ENCODE peak calls at places on chromosomes 3 and 15, in six cellular contexts. One of them, this sample, is unnamed.

GRCh38 chr3:123584284-123584987 is 417 bp downstream of the HACD2 start:
- DNase-seq in small intestine: no peak
- DNase-seq in brain microvascular endothelial cell: no peak
- DNase-seq in mucosa of descending colon: no peak
- DNase-seq in GM06990: no peak
- DNase-seq in right cardiac atrium: no peak
- DNase-seq in this sample: no peak

GRCh38 chr3:42451116-42451515 is 40.7 kb upstream of the LYZL4 start:
- DNase-seq in brain microvascular endothelial cell: no peak
- DNase-seq in GM06990: no peak
- DNase-seq in right cardiac atrium: no peak
- DNase-seq in small intestine: no peak
- DNase-seq in mucosa of descending colon: no peak
- DNase-seq in this sample: no peak

GRCh38 chr3:135621184-135621931 is 344.2 kb upstream of the PPP2R3A start:
- DNase-seq in small intestine: no peak
- DNase-seq in GM06990: no peak
- DNase-seq in mucosa of descending colon: no peak
- DNase-seq in right cardiac atrium: no peak
- DNase-seq in brain microvascular endothelial cell: no peak
- DNase-seq in this sample: no peak

GRCh38 chr3:31235062-31235704 is 297.5 kb upstream of the STT3B start:
- DNase-seq in right cardiac atrium: no peak
- DNase-seq in GM06990: no peak
- DNase-seq in small intestine: no peak
- DNase-seq in mucosa of descending colon: no peak
- DNase-seq in brain microvascular endothelial cell: no peak
- DNase-seq in this sample: no peak

GRCh38 chr3:124223853-124224252 is 231.9 kb upstream of the ROPN1 start:
- DNase-seq in right cardiac atrium: no peak
- DNase-seq in mucosa of descending colon: no peak
- DNase-seq in GM06990: no peak
- DNase-seq in brain microvascular endothelial cell: no peak
- DNase-seq in small intestine: no peak
- DNase-seq in this sample: no peak

GRCh38 chr15:63363292-63363691 is 18.4 kb downstream of the CA12 start:
- DNase-seq in right cardiac atrium: no peak
- DNase-seq in small intestine: no peak
- DNase-seq in mucosa of descending colon: no peak
- DNase-seq in GM06990: no peak
- DNase-seq in brain microvascular endothelial cell: no peak
- DNase-seq in this sample: no peak

GRCh38 chr15:34361278-34361677 is 5.7 kb downstream of the LPCAT4 start:
- DNase-seq in GM06990: no peak
- DNase-seq in small intestine: no peak
- DNase-seq in mucosa of descending colon: no peak
- DNase-seq in brain microvascular endothelial cell: no peak
- DNase-seq in right cardiac atrium: no peak
- DNase-seq in this sample: no peak

GRCh38 chr15:73244333-73244732 is 124.4 kb downstream of the HCN4 start:
- DNase-seq in small intestine: peak; percentile 39
- DNase-seq in right cardiac atrium: no peak
- DNase-seq in GM06990: no peak
- DNase-seq in brain microvascular endothelial cell: no peak
- DNase-seq in mucosa of descending colon: no peak
- DNase-seq in this sample: no peak

GRCh38 chr3:130901463-130902204 is 7.8 kb downstream of the ATP2C1 start:
- DNase-seq in mucosa of descending colon: no peak
- DNase-seq in GM06990: no peak
- DNase-seq in small intestine: no peak
- DNase-seq in right cardiac atrium: no peak
- DNase-seq in brain microvascular endothelial cell: no peak
- DNase-seq in this sample: no peak

GRCh38 chr3:155948476-155948875 is 78.0 kb downstream of the GMPS start:
- DNase-seq in GM06990: no peak
- DNase-seq in right cardiac atrium: no peak
- DNase-seq in mucosa of descending colon: no peak
- DNase-seq in brain microvascular endothelial cell: peak; percentile 51
- DNase-seq in small intestine: no peak
- DNase-seq in this sample: no peak

GRCh38 chr3:145623349-145623748 is 537.6 kb downstream of the PLOD2 start:
- DNase-seq in right cardiac atrium: no peak
- DNase-seq in GM06990: no peak
- DNase-seq in small intestine: no peak
- DNase-seq in brain microvascular endothelial cell: no peak
- DNase-seq in mucosa of descending colon: no peak
- DNase-seq in this sample: no peak

GRCh38 chr3:115860766-115861165 is 237.5 kb downstream of the GAP43 start:
- DNase-seq in small intestine: no peak
- DNase-seq in mucosa of descending colon: no peak
- DNase-seq in right cardiac atrium: no peak
- DNase-seq in GM06990: no peak
- DNase-seq in brain microvascular endothelial cell: no peak
- DNase-seq in this sample: no peak

GRCh38 chr3:115857518-115858136 is 234.3 kb downstream of the GAP43 start:
- DNase-seq in GM06990: no peak
- DNase-seq in mucosa of descending colon: no peak
- DNase-seq in brain microvascular endothelial cell: no peak
- DNase-seq in small intestine: no peak
- DNase-seq in right cardiac atrium: no peak
- DNase-seq in this sample: no peak

GRCh38 chr3:115861166-115861733 is 237.9 kb downstream of the GAP43 start:
- DNase-seq in GM06990: no peak
- DNase-seq in small intestine: no peak
- DNase-seq in right cardiac atrium: no peak
- DNase-seq in mucosa of descending colon: no peak
- DNase-seq in brain microvascular endothelial cell: no peak
- DNase-seq in this sample: no peak

GRCh38 chr3:115862099-115862498 is 238.8 kb downstream of the GAP43 start:
- DNase-seq in brain microvascular endothelial cell: no peak
- DNase-seq in right cardiac atrium: no peak
- DNase-seq in mucosa of descending colon: no peak
- DNase-seq in GM06990: no peak
- DNase-seq in small intestine: no peak
- DNase-seq in this sample: no peak

DNA sequence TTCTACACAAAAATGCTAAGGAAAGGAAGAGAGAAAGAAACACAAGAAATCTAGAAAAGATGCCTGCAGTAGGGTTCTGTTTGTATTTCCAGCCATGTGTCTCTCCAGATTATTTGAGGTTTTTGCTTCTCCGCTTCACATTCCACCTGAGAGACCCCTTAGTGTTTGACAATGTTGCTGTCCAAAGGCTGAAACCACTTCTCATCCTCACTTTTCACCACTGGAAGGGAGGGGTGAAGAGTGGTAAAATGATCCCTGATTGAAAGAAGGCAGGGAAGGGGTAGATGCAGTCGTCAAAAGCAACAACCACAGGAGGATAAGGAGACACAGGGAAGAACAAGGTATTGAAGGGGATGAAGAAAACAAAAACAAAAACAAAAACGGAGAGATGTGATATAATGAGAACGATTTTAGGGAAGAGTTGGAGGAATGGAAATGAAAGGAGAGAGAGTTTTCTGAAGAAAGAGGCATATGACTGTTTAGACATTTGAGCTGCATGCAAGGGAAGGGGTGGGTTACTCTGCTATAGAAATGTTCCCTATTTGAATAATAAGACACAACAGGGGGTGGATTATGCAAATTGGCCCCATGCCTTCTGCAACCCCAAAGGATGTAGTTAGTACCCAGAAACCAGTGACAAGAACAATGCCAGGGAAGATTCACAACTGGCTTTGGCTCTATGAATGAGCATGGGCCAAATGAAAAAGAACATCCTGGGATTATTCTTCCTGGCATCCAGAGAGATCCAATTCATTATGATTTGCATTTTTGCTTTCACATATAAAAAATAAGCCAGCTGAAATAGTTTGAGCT is 235.9 kb downstream of the GAP43 start:
- DNase-seq in small intestine: no peak
- DNase-seq in brain microvascular endothelial cell: no peak
- DNase-seq in right cardiac atrium: no peak
- DNase-seq in GM06990: no peak
- DNase-seq in mucosa of descending colon: no peak
- DNase-seq in this sample: no peak
- H3K4me3 ChIP-seq in small intestine: no peak overlapping the region
- H3K4me3 ChIP-seq in brain microvascular endothelial cell: no peak overlapping the region
- H3K4me3 ChIP-seq in right cardiac atrium: no peak overlapping the region
- H3K4me3 ChIP-seq in GM06990: no peak overlapping the region
- H3K4me3 ChIP-seq in mucosa of descending colon: no peak overlapping the region
- H3K4me3 ChIP-seq in this sample: no peak overlapping the region

DNA sequence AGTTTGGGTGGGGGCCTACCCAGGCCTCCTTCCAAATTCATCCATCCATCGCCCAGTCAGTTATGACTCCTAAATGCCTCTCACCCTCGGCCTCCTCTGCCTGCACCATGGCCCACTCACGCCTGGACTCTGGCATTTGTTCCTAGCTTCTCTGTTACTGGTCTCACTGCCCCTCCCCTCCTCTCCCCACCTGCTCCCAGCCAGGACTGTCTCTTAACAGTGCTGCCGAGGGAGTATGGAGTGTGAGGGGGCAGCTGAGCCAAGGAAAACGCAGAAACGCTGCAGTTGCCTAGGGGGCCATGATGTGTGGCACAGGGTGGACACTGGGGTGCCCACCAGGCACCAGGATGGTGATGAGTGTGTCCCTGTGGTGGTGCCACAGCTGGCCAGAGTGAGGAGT is 3.1 kb downstream of the RCCD1 start:
- DNase-seq in mucosa of descending colon: no peak
- DNase-seq in brain microvascular endothelial cell: no peak
- DNase-seq in right cardiac atrium: no peak
- DNase-seq in GM06990: no peak
- DNase-seq in small intestine: no peak
- DNase-seq in this sample: no peak
- H3K4me3 ChIP-seq in mucosa of descending colon: no peak overlapping the region
- H3K4me3 ChIP-seq in brain microvascular endothelial cell: peak overlapping the region; percentile 69
- H3K4me3 ChIP-seq in right cardiac atrium: no peak overlapping the region
- H3K4me3 ChIP-seq in GM06990: no peak overlapping the region
- H3K4me3 ChIP-seq in small intestine: peak overlapping the region; percentile 69
- H3K4me3 ChIP-seq in this sample: peak overlapping the region; percentile 56

DNA sequence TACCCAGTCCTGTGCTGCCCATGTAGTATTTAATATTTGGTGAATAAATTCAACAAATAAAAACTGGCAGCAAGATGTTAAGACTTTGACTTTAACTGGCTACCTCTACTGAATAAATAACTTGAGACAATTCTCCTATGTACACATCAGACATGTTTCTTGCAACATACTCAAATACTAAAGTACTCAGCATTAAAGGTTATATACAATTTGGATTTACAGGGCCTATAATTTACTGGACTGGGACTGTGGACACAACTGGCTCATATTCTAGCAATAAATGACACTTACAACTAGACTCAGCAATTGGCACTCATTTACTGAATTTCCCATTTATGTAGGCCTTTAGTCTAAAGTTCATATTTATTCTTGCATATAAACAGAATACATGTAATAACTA is 2.4 kb downstream of the RPL22L1 start:
- DNase-seq in mucosa of descending colon: no peak
- DNase-seq in small intestine: no peak
- DNase-seq in brain microvascular endothelial cell: no peak
- DNase-seq in right cardiac atrium: no peak
- DNase-seq in GM06990: no peak
- DNase-seq in this sample: no peak
- H3K4me3 ChIP-seq in mucosa of descending colon: no peak overlapping the region
- H3K4me3 ChIP-seq in small intestine: no peak overlapping the region
- H3K4me3 ChIP-seq in brain microvascular endothelial cell: peak overlapping the region; percentile 90
- H3K4me3 ChIP-seq in right cardiac atrium: no peak overlapping the region
- H3K4me3 ChIP-seq in GM06990: peak overlapping the region; percentile 99
- H3K4me3 ChIP-seq in this sample: peak overlapping the region; percentile 94

GRCh38 chr15:40471105-40471777 is 457 bp downstream of the CHST14 start:
- DNase-seq in brain microvascular endothelial cell: no peak
- DNase-seq in GM06990: peak; percentile 59
- DNase-seq in right cardiac atrium: peak; percentile 41
- DNase-seq in small intestine: no peak
- DNase-seq in mucosa of descending colon: peak; percentile 57
- DNase-seq in this sample: no peak

GRCh38 chr15:40468850-40469249 is 1.9 kb upstream of the CHST14 start:
- DNase-seq in GM06990: no peak
- DNase-seq in mucosa of descending colon: no peak
- DNase-seq in small intestine: no peak
- DNase-seq in brain microvascular endothelial cell: no peak
- DNase-seq in right cardiac atrium: no peak
- DNase-seq in this sample: no peak

GRCh38 chr15:40471778-40472130 is 970 bp downstream of the CHST14 start:
- DNase-seq in GM06990: peak; percentile 27
- DNase-seq in brain microvascular endothelial cell: no peak
- DNase-seq in right cardiac atrium: no peak
- DNase-seq in mucosa of descending colon: no peak
- DNase-seq in small intestine: no peak
- DNase-seq in this sample: no peak

GRCh38 chr15:40470423-40471104 is at the start of gene CHST14:
- DNase-seq in right cardiac atrium: peak; percentile 65
- DNase-seq in small intestine: peak; percentile 48
- DNase-seq in brain microvascular endothelial cell: peak; percentile 7
- DNase-seq in mucosa of descending colon: peak; percentile 79
- DNase-seq in GM06990: peak; percentile 70
- DNase-seq in this sample: no peak

GRCh38 chr15:40469776-40470390 is 901 bp upstream of the CHST14 start:
- DNase-seq in GM06990: no peak
- DNase-seq in mucosa of descending colon: no peak
- DNase-seq in right cardiac atrium: no peak
- DNase-seq in small intestine: no peak
- DNase-seq in brain microvascular endothelial cell: no peak
- DNase-seq in this sample: no peak
- H3K4me3 ChIP-seq in GM06990: no peak overlapping the region
- H3K4me3 ChIP-seq in mucosa of descending colon: no peak overlapping the region
- H3K4me3 ChIP-seq in right cardiac atrium: no peak overlapping the region
- H3K4me3 ChIP-seq in small intestine: no peak overlapping the region
- H3K4me3 ChIP-seq in brain microvascular endothelial cell: peak overlapping the region; percentile 56
- H3K4me3 ChIP-seq in this sample: no peak overlapping the region

This sample was measured in retinal pigment epithelial cell.